ENCODE peak calls at places on chromosomes 11 and 22, in four cellular contexts. One of them, this sample, is unnamed.

GRCh38 chr11:70841264-70841663 is 411.1 kb downstream of the SHANK2 start:
- DNase-seq in choroid plexus epithelial cell: no peak
- DNase-seq in PC-3: no peak
- DNase-seq in mammary epithelial cell: no peak
- DNase-seq in this sample: no peak

GRCh38 chr22:19905619-19906276 is 35.8 kb upstream of the COMT start:
- DNase-seq in PC-3: no peak
- DNase-seq in mammary epithelial cell: no peak
- DNase-seq in choroid plexus epithelial cell: no peak
- DNase-seq in this sample: no peak

GRCh38 chr22:42180349-42180842 is 49.8 kb upstream of the CYP2D6 start:
- DNase-seq in mammary epithelial cell: no peak
- DNase-seq in choroid plexus epithelial cell: no peak
- DNase-seq in PC-3: no peak
- DNase-seq in this sample: no peak

GRCh38 chr22:29883045-29883830 is at the start of gene MTMR3:
- DNase-seq in PC-3: peak
- DNase-seq in mammary epithelial cell: peak
- DNase-seq in choroid plexus epithelial cell: peak
- DNase-seq in this sample: peak

GRCh38 chr11:131615611-131616010 is 245.2 kb downstream of the NTM start:
- DNase-seq in mammary epithelial cell: no peak
- DNase-seq in PC-3: no peak
- DNase-seq in choroid plexus epithelial cell: peak
- DNase-seq in this sample: no peak

GRCh38 chr11:61814242-61814957 is 2.4 kb downstream of the FADS1 start:
- DNase-seq in PC-3: peak
- DNase-seq in mammary epithelial cell: peak
- DNase-seq in choroid plexus epithelial cell: peak
- DNase-seq in this sample: no peak

GRCh38 chr11:94876222-94876621 is 97.1 kb downstream of the CWC15 start:
- DNase-seq in PC-3: peak
- DNase-seq in mammary epithelial cell: no peak
- DNase-seq in choroid plexus epithelial cell: no peak
- DNase-seq in this sample: no peak

GRCh38 chr11:116690623-116691022 is 82.2 kb downstream of the BUD13 start:
- DNase-seq in PC-3: no peak
- DNase-seq in mammary epithelial cell: no peak
- DNase-seq in choroid plexus epithelial cell: no peak
- DNase-seq in this sample: no peak

GRCh38 chr22:42301742-42302102 is 31.3 kb upstream of the TCF20 start:
- DNase-seq in choroid plexus epithelial cell: no peak
- DNase-seq in PC-3: no peak
- DNase-seq in mammary epithelial cell: no peak
- DNase-seq in this sample: no peak

GRCh38 chr11:119187123-119187892 is 2.0 kb downstream of the NHERF4 start:
- DNase-seq in PC-3: no peak
- DNase-seq in choroid plexus epithelial cell: no peak
- DNase-seq in mammary epithelial cell: no peak
- DNase-seq in this sample: no peak

GRCh38 chr11:93236741-93237675 is 39.2 kb upstream of the SLC36A4 start:
- DNase-seq in PC-3: peak
- DNase-seq in mammary epithelial cell: peak
- DNase-seq in choroid plexus epithelial cell: peak
- DNase-seq in this sample: no peak

GRCh38 chr11:114318361-114318760 is 22.2 kb downstream of the NNMT start:
- DNase-seq in mammary epithelial cell: no peak
- DNase-seq in choroid plexus epithelial cell: no peak
- DNase-seq in PC-3: no peak
- DNase-seq in this sample: no peak

GRCh38 chr22:37080438-37080837 is 28.9 kb downstream of the KCTD17 start:
- DNase-seq in choroid plexus epithelial cell: no peak
- DNase-seq in mammary epithelial cell: no peak
- DNase-seq in PC-3: no peak
- DNase-seq in this sample: no peak

GRCh38 chr11:13315517-13316432 is 38.2 kb downstream of the BMAL1 start:
- DNase-seq in PC-3: no peak
- DNase-seq in choroid plexus epithelial cell: no peak
- DNase-seq in mammary epithelial cell: no peak
- DNase-seq in this sample: no peak

GRCh38 chr11:27350503-27350902 is 12.5 kb downstream of the CCDC34 start:
- DNase-seq in mammary epithelial cell: no peak
- DNase-seq in choroid plexus epithelial cell: no peak
- DNase-seq in PC-3: no peak
- DNase-seq in this sample: no peak

GRCh38 chr11:21374381-21374780 is 705.0 kb downstream of the NELL1 start:
- DNase-seq in mammary epithelial cell: no peak
- DNase-seq in PC-3: no peak
- DNase-seq in choroid plexus epithelial cell: no peak
- DNase-seq in this sample: no peak

GRCh38 chr11:104984818-104985217 is 16.4 kb upstream of the CASP4 start:
- DNase-seq in choroid plexus epithelial cell: no peak
- DNase-seq in mammary epithelial cell: no peak
- DNase-seq in PC-3: no peak
- DNase-seq in this sample: no peak

GRCh38 chr11:75238595-75239245 is 1.9 kb upstream of the TPBGL start:
- DNase-seq in PC-3: no peak
- DNase-seq in choroid plexus epithelial cell: no peak
- DNase-seq in mammary epithelial cell: no peak
- DNase-seq in this sample: no peak

GRCh38 chr11:43972366-43972765 is 29.9 kb downstream of the C11orf96 start:
- DNase-seq in PC-3: no peak
- DNase-seq in mammary epithelial cell: no peak
- DNase-seq in choroid plexus epithelial cell: no peak
- DNase-seq in this sample: no peak

GRCh38 chr11:47577460-47578041 is 1.2 kb downstream of the KBTBD4 start:
- DNase-seq in PC-3: no peak
- DNase-seq in choroid plexus epithelial cell: no peak
- DNase-seq in mammary epithelial cell: peak
- DNase-seq in this sample: no peak

GRCh38 chr22:45587638-45588481 is 83.8 kb upstream of the ATXN10 start:
- DNase-seq in PC-3: peak
- DNase-seq in mammary epithelial cell: no peak
- DNase-seq in choroid plexus epithelial cell: peak
- DNase-seq in this sample: no peak

GRCh38 chr11:16925495-16926065 is 88.6 kb downstream of the PLEKHA7 start:
- DNase-seq in mammary epithelial cell: peak
- DNase-seq in PC-3: peak
- DNase-seq in choroid plexus epithelial cell: peak
- DNase-seq in this sample: no peak

GRCh38 chr11:43680521-43681505 is at the start of gene HSD17B12:
- DNase-seq in choroid plexus epithelial cell: peak
- DNase-seq in PC-3: peak
- DNase-seq in mammary epithelial cell: peak
- DNase-seq in this sample: peak

GRCh38 chr11:131370090-131370751 is at the start of gene NTM:
- DNase-seq in mammary epithelial cell: peak
- DNase-seq in choroid plexus epithelial cell: peak
- DNase-seq in PC-3: no peak
- DNase-seq in this sample: no peak

GRCh38 chr11:117017456-117017855 is 80.8 kb downstream of the SIK3 start:
- DNase-seq in PC-3: peak
- DNase-seq in choroid plexus epithelial cell: no peak
- DNase-seq in mammary epithelial cell: no peak
- DNase-seq in this sample: no peak

GRCh38 chr11:62497132-62497915 is 49.3 kb downstream of the AHNAK start:
- DNase-seq in choroid plexus epithelial cell: peak
- DNase-seq in PC-3: peak
- DNase-seq in mammary epithelial cell: peak
- DNase-seq in this sample: no peak

GRCh38 chr11:25928076-25928475 is 403.9 kb upstream of the ANO3 start:
- DNase-seq in choroid plexus epithelial cell: peak
- DNase-seq in mammary epithelial cell: no peak
- DNase-seq in PC-3: no peak
- DNase-seq in this sample: no peak

DNA sequence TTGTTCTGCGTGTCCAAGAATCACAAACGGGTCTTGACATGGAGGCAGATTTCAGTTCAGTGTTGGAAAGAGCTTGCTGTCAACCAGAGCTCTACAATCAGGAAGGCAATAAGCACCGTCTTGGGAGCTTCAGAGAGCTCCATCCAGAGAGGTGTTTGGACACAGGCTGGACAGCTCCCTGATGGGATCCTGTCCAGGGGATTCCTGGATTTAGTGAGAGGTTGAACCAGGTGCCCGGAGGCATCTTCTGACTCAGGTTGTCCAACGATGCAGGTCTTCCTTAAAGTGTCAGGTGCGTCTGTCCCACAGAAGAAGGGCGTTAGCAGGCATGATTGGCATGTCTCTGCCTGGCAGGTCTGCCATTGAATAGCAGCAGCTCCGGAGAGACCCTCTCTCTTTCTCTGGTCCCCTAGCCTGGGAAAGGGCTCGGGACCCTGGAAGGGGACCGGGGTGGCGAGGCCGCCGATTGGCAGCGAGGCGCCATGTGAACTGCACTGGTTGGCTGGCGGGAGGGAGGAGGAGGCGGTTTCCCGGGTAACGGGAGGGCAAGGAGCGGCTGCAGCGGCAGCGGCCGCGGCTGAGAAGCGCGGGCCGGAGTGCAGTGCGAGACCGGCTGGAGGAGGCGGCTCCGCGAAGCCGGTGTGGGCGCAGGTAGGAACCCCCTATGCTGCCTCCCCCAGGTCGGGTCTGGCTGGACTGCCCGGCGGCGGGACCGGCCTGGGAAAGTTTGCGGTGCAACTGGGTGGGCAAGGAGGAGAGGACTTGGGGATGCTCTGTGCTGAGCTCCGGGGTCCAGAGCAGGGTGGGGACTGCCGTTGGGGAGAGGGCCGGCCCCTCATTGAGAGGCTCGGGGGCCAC is 104.1 kb upstream of the E2F8 start:
- DNase-seq in PC-3: peak
- DNase-seq in choroid plexus epithelial cell: peak
- DNase-seq in mammary epithelial cell: peak
- DNase-seq in this sample: no peak
- H3K4me3 ChIP-seq in PC-3: no peak
- H3K4me3 ChIP-seq in choroid plexus epithelial cell: peak
- H3K4me3 ChIP-seq in mammary epithelial cell: no peak
- H3K4me3 ChIP-seq in this sample: peak

DNA sequence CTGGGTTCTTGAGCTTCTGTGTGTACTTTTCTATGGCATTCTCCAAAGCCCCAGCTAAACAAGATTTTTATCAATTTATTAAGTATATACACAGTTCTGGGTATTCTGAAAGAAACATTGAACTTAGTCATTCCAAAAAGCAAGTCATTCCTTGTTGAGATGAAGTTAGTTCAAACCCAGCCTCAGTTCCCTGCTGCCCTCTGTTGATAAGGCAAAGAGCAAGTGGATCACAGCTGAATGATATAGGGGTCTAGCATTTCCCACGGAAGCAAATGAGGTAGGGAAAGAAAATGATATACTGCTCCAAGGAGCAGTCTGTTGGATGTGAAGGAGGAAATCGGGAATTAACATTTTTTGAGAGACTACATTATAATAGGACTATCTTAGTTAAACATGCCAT is 841.8 kb upstream of the TENM4 start:
- DNase-seq in PC-3: no peak
- DNase-seq in choroid plexus epithelial cell: no peak
- DNase-seq in mammary epithelial cell: no peak
- DNase-seq in this sample: no peak
- TF ChIP-seq CTCF in PC-3: no peak
- TF ChIP-seq CTCF in choroid plexus epithelial cell: no peak
- TF ChIP-seq CTCF in mammary epithelial cell: no peak
- TF ChIP-seq CTCF in this sample: no peak

DNA sequence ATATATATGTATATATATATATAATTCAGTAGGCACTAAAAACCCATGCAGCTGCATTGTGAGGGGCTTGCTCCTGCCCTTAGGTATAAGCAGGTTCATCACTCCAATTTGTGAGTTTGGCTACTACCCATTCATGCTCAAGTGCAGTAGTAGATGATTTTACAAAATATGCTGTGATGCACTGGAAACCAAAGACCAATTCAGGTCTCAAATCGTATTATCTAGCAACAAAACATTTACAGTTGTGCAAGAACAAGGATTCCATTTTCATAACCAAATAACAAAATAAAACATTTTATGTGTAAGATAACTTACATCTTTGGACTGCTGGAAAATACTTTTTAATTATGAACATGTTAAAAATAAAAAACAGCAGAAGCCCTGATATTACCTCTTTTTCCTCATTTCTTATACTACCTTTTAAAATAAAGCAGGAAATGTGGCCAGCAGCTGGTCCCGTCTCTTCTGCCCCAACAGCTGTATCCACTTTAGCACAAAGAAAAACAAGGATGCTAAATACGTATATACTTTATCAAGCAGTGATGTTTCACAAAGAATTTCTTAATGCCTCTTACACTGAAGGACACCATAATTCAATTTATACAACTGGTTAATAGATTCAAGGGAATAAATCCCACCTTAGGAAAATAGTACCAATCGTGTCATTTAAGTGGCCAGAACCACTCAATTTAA is 2.8 kb downstream of the CREBZF start:
- DNase-seq in mammary epithelial cell: no peak
- DNase-seq in PC-3: no peak
- DNase-seq in choroid plexus epithelial cell: no peak
- DNase-seq in this sample: no peak
- H3K4me3 ChIP-seq in mammary epithelial cell: peak
- H3K4me3 ChIP-seq in PC-3: peak
- H3K4me3 ChIP-seq in choroid plexus epithelial cell: peak
- H3K4me3 ChIP-seq in this sample: peak

GRCh38 chr11:57940044-57940781 is 83.5 kb upstream of the OR9Q1 start:
- DNase-seq in PC-3: no peak
- DNase-seq in choroid plexus epithelial cell: no peak
- DNase-seq in mammary epithelial cell: peak
- DNase-seq in this sample: no peak
- TF ChIP-seq CTCF in PC-3: no peak
- TF ChIP-seq CTCF in choroid plexus epithelial cell: no peak
- TF ChIP-seq CTCF in mammary epithelial cell: no peak
- TF ChIP-seq CTCF in this sample: no peak

DNA sequence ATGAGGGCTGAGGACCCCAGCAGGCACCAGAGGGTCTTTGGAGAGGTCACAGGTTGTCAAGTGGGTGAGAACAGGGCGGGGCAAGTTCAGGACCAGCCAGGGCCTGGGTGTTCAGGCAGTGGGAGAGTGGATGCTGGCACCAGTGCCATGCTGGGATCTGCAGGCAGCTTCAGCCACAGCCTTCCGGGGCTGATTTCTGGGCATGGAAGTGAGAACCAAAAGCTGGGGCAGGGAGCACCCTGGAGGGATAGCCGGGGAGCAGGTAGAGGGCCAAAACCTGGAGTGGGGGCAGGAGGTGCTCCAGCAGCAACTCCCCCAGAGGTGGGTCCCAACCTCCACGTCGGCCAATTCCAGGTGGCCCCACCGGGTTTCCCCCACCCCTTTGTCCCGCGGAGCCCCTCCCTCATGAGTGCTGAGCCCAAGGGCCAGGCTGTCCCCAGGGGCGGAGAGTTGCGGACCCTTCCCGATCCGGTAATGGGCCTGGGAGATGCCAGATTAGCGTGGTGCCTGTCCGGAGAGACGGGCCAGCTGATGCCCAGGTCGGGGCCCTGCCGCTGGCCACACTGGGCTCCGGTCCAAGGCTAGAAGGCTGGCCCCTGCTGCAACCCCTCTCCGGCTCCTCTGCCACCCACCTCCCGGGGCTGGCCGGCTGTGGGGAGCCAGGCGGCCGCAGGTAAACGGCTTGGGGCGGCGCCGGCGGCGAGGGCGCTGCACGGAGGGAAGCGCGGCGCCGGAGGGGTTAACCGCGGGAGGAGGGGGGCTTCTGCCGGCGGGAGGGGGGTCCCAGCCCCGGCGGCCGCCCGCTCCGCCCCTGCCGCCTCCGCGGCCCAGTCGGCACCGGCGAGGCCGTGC is at the start of gene KCNK4:
- DNase-seq in PC-3: no peak
- DNase-seq in mammary epithelial cell: no peak
- DNase-seq in choroid plexus epithelial cell: no peak
- DNase-seq in this sample: no peak
- H3K4me3 ChIP-seq in PC-3: peak
- H3K4me3 ChIP-seq in mammary epithelial cell: peak
- H3K4me3 ChIP-seq in choroid plexus epithelial cell: no peak
- H3K4me3 ChIP-seq in this sample: peak